ENCODE peak calls at places on chromosomes 2 and 18, in eight cellular contexts. Z is sigmoid colon, X is adrenal gland, P is lower leg skin, F is GM12892, C is spleen, J is uterus, M is A549. Q is an unnamed sample.

GRCh38 chr2:84486436-84487115 is 27.5 kb upstream of the SUCLG1 start:
- DNase-seq in Z (no peak), X (no peak), P (no peak), F (no peak), C (no peak), J (no peak), M (peak), Q (no peak)

GRCh38 chr2:60119778-60120177 is 433.7 kb downstream of the BCL11A start:
- DNase-seq in Z (no peak), X (no peak), P (no peak), F (no peak), C (no peak), J (no peak), M (no peak), Q (no peak)

GRCh38 chr2:23578964-23579671 is 194.1 kb downstream of the KLHL29 start:
- DNase-seq in Z (no peak), X (no peak), P (no peak), F (no peak), C (no peak), J (no peak), M (no peak), Q (no peak)

GRCh38 chr2:64987001-64987962 is 1.9 kb upstream of the SLC1A4 start:
- DNase-seq in Z (no peak), X (no peak), P (no peak), F (no peak), C (no peak), J (no peak), M (no peak), Q (no peak)

GRCh38 chr2:235495373-235496238 is 1.8 kb downstream of the AGAP1 start:
- DNase-seq in Z (no peak), X (no peak), P (no peak), F (no peak), C (no peak), J (no peak), M (no peak), Q (no peak)

GRCh38 chr2:68762665-68763064 is 28.1 kb downstream of the ARHGAP25 start:
- DNase-seq in Z (no peak), X (no peak), P (no peak), F (no peak), C (no peak), J (peak), M (no peak), Q (no peak)

GRCh38 chr2:164495491-164496223 is 125.6 kb downstream of the GRB14 start:
- DNase-seq in Z (no peak), X (no peak), P (peak), F (no peak), C (no peak), J (no peak), M (peak), Q (peak)

GRCh38 chr2:120436885-120437603 is 91.1 kb downstream of the INHBB start:
- DNase-seq in Z (no peak), X (peak), P (no peak), F (no peak), C (peak), J (no peak), M (peak), Q (peak)

GRCh38 chr18:22999212-22999611 is 66.1 kb downstream of the RBBP8 start:
- DNase-seq in Z (no peak), X (no peak), P (no peak), F (no peak), C (no peak), J (no peak), M (no peak), Q (no peak)

GRCh38 chr18:25251127-25251526 is 100.8 kb downstream of the ZNF521 start:
- DNase-seq in Z (no peak), X (no peak), P (no peak), F (no peak), C (no peak), J (no peak), M (no peak), Q (no peak)

GRCh38 chr2:150125188-150125587 is 362.3 kb downstream of the RND3 start:
- DNase-seq in Z (no peak), X (no peak), P (no peak), F (no peak), C (no peak), J (no peak), M (no peak), Q (no peak)

GRCh38 chr18:56721491-56721890 is 70.3 kb downstream of the WDR7 start:
- DNase-seq in Z (no peak), X (no peak), P (no peak), F (no peak), C (no peak), J (no peak), M (no peak), Q (no peak)

GRCh38 chr2:204628926-204629661 is 83.8 kb downstream of the PARD3B start:
- DNase-seq in Z (no peak), X (no peak), P (no peak), F (no peak), C (no peak), J (no peak), M (no peak), Q (no peak)

GRCh38 chr2:232137748-232138147 is 176.2 kb downstream of the DIS3L2 start:
- DNase-seq in Z (no peak), X (no peak), P (no peak), F (no peak), C (no peak), J (no peak), M (no peak), Q (no peak)

GRCh38 chr2:159090514-159091201 is 122.2 kb downstream of the TANC1 start:
- DNase-seq in Z (no peak), X (no peak), P (no peak), F (no peak), C (no peak), J (no peak), M (no peak), Q (no peak)

GRCh38 chr2:214899751-214900150 is 90.3 kb upstream of the BARD1 start:
- DNase-seq in Z (no peak), X (no peak), P (no peak), F (no peak), C (no peak), J (no peak), M (no peak), Q (no peak)

GRCh38 chr18:3332376-3332775 is 70.4 kb downstream of the MYL12B start:
- DNase-seq in Z (no peak), X (no peak), P (no peak), F (no peak), C (no peak), J (no peak), M (no peak), Q (no peak)

GRCh38 chr2:168432565-168433186 is 23.4 kb upstream of the CERS6 start:
- DNase-seq in Z (no peak), X (no peak), P (no peak), F (no peak), C (no peak), J (no peak), M (no peak), Q (no peak)

GRCh38 chr18:39345321-39345720 is 1779.7 kb upstream of the CELF4 start:
- DNase-seq in Z (no peak), X (no peak), P (no peak), F (no peak), C (no peak), J (no peak), M (no peak), Q (no peak)

GRCh38 chr2:6352247-6352646 is 513.5 kb downstream of the CMPK2 start:
- DNase-seq in Z (no peak), X (no peak), P (no peak), F (no peak), C (no peak), J (no peak), M (no peak), Q (no peak)

GRCh38 chr2:12046641-12047040 is 300.2 kb downstream of the LPIN1 start:
- DNase-seq in Z (no peak), X (no peak), P (no peak), F (no peak), C (no peak), J (no peak), M (no peak), Q (no peak)

GRCh38 chr2:113117594-113118262 is 9.7 kb upstream of the IL1RN start:
- DNase-seq in Z (no peak), X (peak), P (peak), F (no peak), C (no peak), J (no peak), M (no peak), Q (peak)

GRCh38 chr2:60354713-60355112 is 198.7 kb downstream of the BCL11A start:
- DNase-seq in Z (no peak), X (no peak), P (peak), F (no peak), C (no peak), J (no peak), M (no peak), Q (no peak)

GRCh38 chr2:215022418-215022817 is 116.0 kb downstream of the ABCA12 start:
- DNase-seq in Z (no peak), X (no peak), P (no peak), F (no peak), C (no peak), J (no peak), M (no peak), Q (no peak)

GRCh38 chr2:61335226-61335625 is 135.7 kb downstream of the USP34 start:
- DNase-seq in Z (no peak), X (no peak), P (no peak), F (no peak), C (no peak), J (no peak), M (no peak), Q (no peak)

GRCh38 chr18:79939096-79939495 is 12.4 kb downstream of the SLC66A2 start:
- DNase-seq in Z (peak), X (no peak), P (no peak), F (no peak), C (no peak), J (no peak), M (no peak), Q (no peak)

GRCh38 chr2:126658316-126658909 is 2.5 kb downstream of the GYPC start:
- DNase-seq in Z (no peak), X (no peak), P (no peak), F (no peak), C (no peak), J (no peak), M (no peak), Q (no peak)

GRCh38 chr2:70440621-70441020 is 113.0 kb downstream of the TGFA start:
- DNase-seq in Z (no peak), X (no peak), P (peak), F (no peak), C (no peak), J (no peak), M (no peak), Q (no peak)

GRCh38 chr2:75337619-75338018 is 138.3 kb upstream of the TACR1 start:
- DNase-seq in Z (no peak), X (no peak), P (no peak), F (no peak), C (no peak), J (no peak), M (no peak), Q (no peak)

GRCh38 chr2:213934560-213934959 is 476.3 kb upstream of the VWC2L start:
- DNase-seq in Z (no peak), X (no peak), P (no peak), F (no peak), C (no peak), J (no peak), M (peak), Q (peak)

GRCh38 chr2:66428986-66429612 is 5.8 kb upstream of the MEIS1 start:
- DNase-seq in Z (no peak), X (peak), P (no peak), F (no peak), C (no peak), J (peak), M (peak), Q (peak)

GRCh38 chr18:13316066-13316465 is 97.5 kb downstream of the LDLRAD4 start:
- DNase-seq in Z (no peak), X (no peak), P (no peak), F (no peak), C (no peak), J (no peak), M (peak), Q (peak)

GRCh38 chr18:31398191-31398590 is 21.6 kb downstream of the DSG4 start:
- DNase-seq in Z (no peak), X (no peak), P (no peak), F (no peak), C (no peak), J (no peak), M (no peak), Q (no peak)

GRCh38 chr2:74735544-74735943 is 81.5 kb downstream of the SEMA4F start:
- DNase-seq in Z (no peak), X (no peak), P (no peak), F (no peak), C (no peak), J (no peak), M (no peak), Q (no peak)

DNA sequence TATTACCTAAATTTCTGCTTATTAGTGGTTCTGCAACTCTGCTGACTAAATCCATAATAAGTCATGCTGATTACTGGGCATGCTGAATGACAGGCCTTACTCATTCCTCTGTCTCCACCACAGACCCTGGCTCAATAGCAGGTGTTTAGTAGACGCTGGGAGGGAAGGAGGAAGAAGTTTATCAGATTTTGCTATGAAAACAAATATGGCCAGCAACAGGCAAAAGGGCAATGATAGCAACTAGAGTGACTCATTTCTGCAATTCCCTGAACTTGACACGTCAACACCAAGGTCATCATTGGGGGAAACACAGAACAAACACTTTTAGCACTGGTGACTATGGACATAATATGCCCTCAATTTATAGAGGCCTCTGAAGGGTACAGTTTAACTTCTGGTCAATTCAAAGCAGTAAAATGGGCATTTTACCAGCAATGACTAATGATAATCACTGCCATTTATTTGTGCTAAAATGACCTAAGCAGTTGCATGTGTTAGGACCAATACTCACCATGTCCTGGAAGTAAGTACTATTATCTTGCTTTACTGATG is 35.2 kb downstream of the TMEM163 start:
- DNase-seq in Z (no peak), X (peak), P (no peak), F (no peak), C (no peak), J (no peak), M (peak), Q (no peak)
- TF ChIP-seq POLR2A in Z (no peak), X (no peak), P (no peak), F (no peak), C (no peak), J (no peak), M (no peak), Q (no peak)

GRCh38 chr2:218435003-218435982 is 16.4 kb downstream of the VIL1 start:
- DNase-seq in Z (peak), X (no peak), P (no peak), F (no peak), C (peak), J (no peak), M (no peak), Q (no peak)
- TF ChIP-seq POLR2A in Z (no peak), X (no peak), P (no peak), F (no peak), C (no peak), J (no peak), M (no peak), Q (no peak)

GRCh38 chr2:3654464-3655225 is 3.4 kb upstream of the ALLC start:
- DNase-seq in Z (no peak), X (no peak), P (no peak), F (no peak), C (no peak), J (no peak), M (no peak), Q (no peak)

GRCh38 chr2:3656762-3657691 is 973 bp upstream of the ALLC start:
- DNase-seq in Z (no peak), X (peak), P (no peak), F (no peak), C (no peak), J (no peak), M (no peak), Q (no peak)

GRCh38 chr2:3654031-3654430 is 4.0 kb upstream of the ALLC start:
- DNase-seq in Z (no peak), X (no peak), P (no peak), F (no peak), C (peak), J (no peak), M (no peak), Q (no peak)

GRCh38 chr2:3657881-3658280 is at the start of gene ALLC:
- DNase-seq in Z (no peak), X (no peak), P (no peak), F (no peak), C (no peak), J (no peak), M (no peak), Q (no peak)

GRCh38 chr2:3655871-3656761 is 1.9 kb upstream of the ALLC start:
- DNase-seq in Z (no peak), X (peak), P (no peak), F (no peak), C (no peak), J (no peak), M (no peak), Q (no peak)
- TF ChIP-seq POLR2A in Z (no peak), X (no peak), P (no peak), F (no peak), C (no peak), J (no peak), M (no peak), Q (no peak)

DNA sequence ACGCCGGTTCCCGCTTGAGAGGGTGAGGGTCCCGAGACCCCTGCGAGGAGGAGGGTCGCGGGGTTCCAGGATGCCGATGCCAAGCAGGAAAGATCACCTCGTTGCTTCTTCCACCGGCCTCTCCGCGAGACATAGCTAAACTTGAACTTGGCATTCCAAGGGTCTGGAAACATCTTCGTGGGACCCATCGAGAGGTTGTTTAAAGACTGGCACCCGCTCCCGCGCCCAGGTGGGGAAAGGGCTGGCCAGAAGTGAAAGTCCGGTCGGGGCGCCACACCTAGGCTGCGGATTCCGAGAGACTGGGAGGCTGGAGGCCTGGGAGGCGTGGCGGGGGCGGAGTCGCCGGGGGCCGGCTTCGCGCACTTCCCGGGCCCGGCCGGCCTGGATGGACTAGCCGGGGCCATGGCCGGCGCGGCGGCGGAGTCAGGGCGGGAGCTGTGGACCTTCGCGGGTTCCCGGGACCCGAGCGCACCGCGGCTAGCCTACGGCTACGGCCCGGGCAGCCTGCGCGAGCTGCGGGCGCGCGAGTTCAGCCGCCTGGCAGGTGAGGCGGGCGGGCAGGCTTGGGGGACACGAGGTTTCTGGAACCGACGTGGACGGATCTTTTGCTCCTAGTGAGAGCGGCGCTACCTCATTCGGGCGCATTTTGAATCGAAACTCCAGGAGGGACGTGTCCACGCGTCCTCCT is at the start of gene MOCOS:
- DNase-seq in Z (peak), X (peak), P (peak), F (peak), C (peak), J (peak), M (peak), Q (peak)
- TF ChIP-seq POLR2A in Z (no peak), X (peak), P (no peak), F (no peak), C (no peak), J (peak), M (peak), Q (no peak)

GRCh38 chr2:178005756-178006155 is 66.8 kb downstream of the PDE11A start:
- DNase-seq in Z (no peak), X (no peak), P (no peak), F (no peak), C (no peak), J (no peak), M (no peak), Q (no peak)
- TF ChIP-seq POLR2A in Z (no peak), X (no peak), P (no peak), F (no peak), C (no peak), J (no peak), M (no peak), Q (no peak)

DNA sequence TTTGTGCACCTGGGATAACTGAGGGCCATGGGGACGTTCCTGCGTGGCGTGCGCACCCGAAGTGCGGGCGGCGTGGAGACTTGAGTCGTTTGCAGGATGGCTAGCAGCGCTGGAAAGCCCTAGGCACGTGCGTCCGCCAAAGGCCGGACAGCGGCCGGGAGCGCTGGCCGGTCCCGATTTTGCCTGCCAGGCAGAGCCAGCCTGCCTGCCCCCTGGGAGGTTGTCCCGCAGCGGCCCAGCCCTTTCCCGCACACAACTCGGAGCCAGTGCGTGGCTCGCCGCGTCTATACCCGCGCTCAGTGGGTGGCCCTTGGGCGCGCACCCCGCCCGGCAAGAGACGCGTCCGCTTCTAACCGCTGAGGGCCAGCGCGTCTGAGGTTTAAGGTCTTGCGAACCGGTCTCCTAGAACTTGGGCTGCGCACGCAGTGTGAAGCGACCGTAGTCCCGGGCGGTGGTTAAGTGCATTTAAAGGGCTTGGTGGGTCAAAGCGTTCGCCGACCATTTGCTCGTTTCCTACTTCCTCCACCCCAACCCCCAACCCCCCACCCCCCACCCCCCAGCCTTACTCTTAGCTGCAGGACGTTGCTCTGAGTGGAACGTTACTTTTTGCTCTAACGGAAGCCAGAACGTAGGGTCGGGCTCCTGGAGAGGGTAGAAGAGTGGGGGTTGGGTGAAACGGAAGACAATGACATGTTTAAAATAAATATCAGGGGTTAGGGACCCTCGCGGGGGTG is 627 bp downstream of the CDCA7 start:
- DNase-seq in Z (no peak), X (peak), P (no peak), F (peak), C (peak), J (peak), M (peak), Q (peak)
- TF ChIP-seq POLR2A in Z (no peak), X (no peak), P (no peak), F (no peak), C (no peak), J (no peak), M (peak), Q (no peak)

DNA sequence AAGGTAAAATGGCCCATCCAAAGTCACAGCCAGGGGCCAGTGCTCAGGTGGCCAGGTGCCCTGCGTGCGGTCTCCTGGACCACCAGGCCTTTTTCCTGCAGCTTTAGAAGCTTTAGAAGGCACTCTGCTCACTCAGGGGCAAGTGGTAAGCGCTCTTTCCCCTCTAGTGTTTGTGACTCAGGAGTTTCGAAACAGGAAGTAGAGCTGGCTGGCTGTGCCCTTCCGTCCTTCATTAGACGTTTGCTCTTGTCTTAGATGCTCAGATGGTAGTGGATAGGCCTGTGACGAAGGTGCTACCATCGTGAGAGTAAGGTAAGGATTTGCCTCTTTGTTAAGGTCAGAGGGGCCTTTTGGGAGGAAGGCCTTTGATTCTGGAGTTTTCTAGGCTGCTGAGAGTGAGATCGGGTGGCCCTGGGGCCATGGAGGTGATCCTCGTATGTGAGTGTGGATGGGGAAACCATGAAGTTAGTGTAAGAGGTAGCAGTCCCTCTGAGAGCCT is at the start of gene CASP8:
- DNase-seq in Z (no peak), X (peak), P (peak), F (no peak), C (peak), J (peak), M (peak), Q (peak)
- TF ChIP-seq POLR2A in Z (no peak), X (peak), P (no peak), F (peak), C (no peak), J (no peak), M (no peak), Q (peak)